ENCODE peak calls at places on chromosomes 7 and 10, in four cellular contexts. H, V, M and F are unnamed samples.

GRCh38 chr7:158355456-158356065 is 232.1 kb downstream of the PTPRN2 start:
- DNase-seq in M (peak; percentile 4), H (no peak), V (peak; percentile 52), F (no peak)

GRCh38 chr10:90779573-90779972 is 78.3 kb downstream of the HTR7 start:
- DNase-seq in H (peak; percentile 26), M (peak; percentile 8), V (peak; percentile 63), F (no peak)

GRCh38 chr7:8190121-8190895 is 71.7 kb downstream of the ICA1 start:
- DNase-seq in H (peak; percentile 65), M (peak; percentile 26), V (peak; percentile 82), F (peak; percentile 45)

GRCh38 chr7:1916621-1916970 is 246.5 kb downstream of the ELFN1 start:
- DNase-seq in H (no peak), V (no peak), M (no peak), F (no peak)

GRCh38 chr10:49679480-49679893 is at the start of gene C10orf53:
- DNase-seq in M (no peak), H (peak; percentile 32), V (peak; percentile 90), F (no peak)

GRCh38 chr10:43978936-43979335 is 330.3 kb upstream of the ZNF32 start:
- DNase-seq in V (no peak), H (no peak), M (no peak), F (no peak)

GRCh38 chr10:92552310-92552709 is 21.6 kb downstream of the IDE start:
- DNase-seq in H (no peak), M (no peak), V (no peak), F (no peak)

GRCh38 chr7:102260856-102261255 is 25.8 kb upstream of the SH2B2 start:
- DNase-seq in H (no peak), V (peak; percentile 57), M (no peak), F (no peak)

GRCh38 chr10:72276013-72276387 is 2.3 kb downstream of the DDIT4 start:
- DNase-seq in M (peak; percentile 79), V (peak; percentile 11), H (no peak), F (no peak)

GRCh38 chr10:72277340-72277995 is 3.7 kb downstream of the DDIT4 start:
- DNase-seq in H (no peak), V (peak; percentile 12), M (no peak), F (no peak)

GRCh38 chr10:72275351-72276012 is 1.8 kb downstream of the DDIT4 start:
- DNase-seq in V (peak; percentile 15), M (no peak), H (no peak), F (no peak)

GRCh38 chr10:72277996-72278667 is 4.4 kb downstream of the DDIT4 start:
- DNase-seq in M (no peak), H (no peak), V (no peak), F (no peak)

DNA sequence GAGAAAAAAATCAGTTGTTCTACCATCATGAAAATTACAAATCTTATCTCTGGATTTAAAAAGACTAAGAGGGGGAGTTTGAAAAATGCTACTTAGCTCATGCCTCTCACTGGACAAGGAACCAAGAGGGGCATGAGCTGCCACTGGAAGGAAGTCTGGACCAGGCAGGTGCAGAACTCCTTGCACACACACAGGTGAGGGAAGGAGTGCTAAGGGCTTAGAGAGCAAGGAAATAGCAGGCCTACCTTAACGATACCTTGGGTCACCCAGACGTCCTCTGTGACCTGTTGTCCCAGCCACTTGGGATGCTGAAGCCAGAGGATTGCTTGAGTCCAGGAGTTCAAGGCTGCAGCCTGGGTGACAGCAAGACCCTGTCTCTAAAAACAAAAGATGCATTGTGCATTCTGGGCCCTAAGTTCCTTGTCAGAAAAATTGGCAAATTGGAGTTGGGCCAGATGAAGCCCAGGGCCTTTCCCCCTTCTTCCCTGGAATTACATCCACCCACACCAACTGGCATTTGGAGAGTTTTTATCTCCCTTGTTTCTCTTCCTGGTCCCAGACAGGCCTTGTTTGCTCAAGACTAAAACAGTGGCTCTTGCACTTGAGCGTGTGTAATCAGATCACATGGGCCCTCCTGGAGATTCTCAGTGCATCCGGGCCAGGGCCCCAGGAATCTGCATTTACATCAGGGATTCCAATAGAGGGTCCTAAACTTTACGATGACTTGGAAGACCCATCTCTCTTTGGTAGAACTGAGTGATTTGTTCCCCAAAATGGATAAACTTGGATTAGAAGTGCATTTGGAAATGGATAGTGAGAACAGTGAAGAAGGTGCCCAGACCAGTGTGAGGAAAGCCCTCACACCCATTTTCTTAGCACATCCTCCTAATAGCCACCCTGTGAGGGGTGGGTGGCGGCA is 3.0 kb downstream of the DDIT4 start:
- DNase-seq in H (no peak), V (peak; percentile 39), M (peak; percentile 84), F (no peak)
- H3K4me3 ChIP-seq in H (no peak overlapping the region), V (no peak overlapping the region), M (no peak overlapping the region), F (no peak overlapping the region)

GRCh38 chr10:96446966-96447596 is 66.6 kb downstream of the TLL2 start:
- DNase-seq in H (no peak), V (no peak), M (no peak), F (no peak)

GRCh38 chr10:96441126-96441905 is 72.4 kb downstream of the TLL2 start:
- DNase-seq in H (no peak), M (no peak), V (no peak), F (no peak)

GRCh38 chr10:96440257-96441125 is 73.2 kb downstream of the TLL2 start:
- DNase-seq in M (no peak), V (no peak), H (no peak), F (no peak)

GRCh38 chr10:96439655-96440217 is 74.0 kb downstream of the TLL2 start:
- DNase-seq in M (no peak), H (no peak), V (no peak), F (no peak)

DNA sequence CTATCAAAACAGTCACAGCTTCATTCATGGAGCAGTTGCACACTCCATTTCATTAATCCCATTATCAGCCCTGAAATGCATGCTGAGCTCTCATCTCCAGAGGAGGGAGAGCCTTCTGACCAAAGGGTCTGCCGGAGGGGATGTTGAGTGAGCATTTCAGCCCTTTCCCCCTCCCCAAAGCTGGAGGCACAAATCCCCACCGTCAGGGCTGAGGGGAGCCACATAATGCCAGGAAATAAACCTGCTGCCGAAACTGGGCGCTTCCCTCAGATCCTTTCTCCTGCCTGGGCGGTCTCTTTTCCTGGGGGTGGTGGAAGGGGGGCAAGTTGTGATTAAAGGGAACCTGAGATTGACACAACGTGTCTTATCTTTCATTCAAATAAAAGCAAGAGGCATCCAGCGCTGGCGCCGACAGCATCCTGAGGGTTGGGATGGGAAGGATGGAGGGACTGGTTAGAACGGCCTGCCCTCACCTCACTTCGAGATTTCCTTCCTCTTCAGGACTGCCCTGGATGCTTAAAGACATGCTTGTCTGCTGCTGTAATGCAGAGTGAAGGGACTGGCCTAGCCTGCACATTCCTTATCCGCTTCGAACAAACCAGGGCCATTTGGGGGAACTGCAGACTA is 71.6 kb downstream of the TLL2 start:
- DNase-seq in H (no peak), V (peak; percentile 34), M (no peak), F (no peak)
- TF ChIP-seq POLR2AphosphoS5 in H (no peak), V (no peak), M (no peak), F (no peak)

GRCh38 chr7:43313628-43314378 is 201.4 kb downstream of the HECW1 start:
- DNase-seq in V (no peak), H (no peak), M (no peak), F (no peak)
- TF ChIP-seq EZH2 in V (no peak), H (no peak), M (no peak), F (no peak)

GRCh38 chr10:120506674-120507073 is 49.6 kb downstream of the PLPP4 start:
- DNase-seq in V (no peak), M (no peak), H (no peak), F (no peak)

GRCh38 chr10:120507175-120507574 is 50.1 kb downstream of the PLPP4 start:
- DNase-seq in H (no peak), M (no peak), V (no peak), F (no peak)

GRCh38 chr10:120507651-120508050 is 50.6 kb downstream of the PLPP4 start:
- DNase-seq in H (no peak), V (no peak), M (no peak), F (no peak)

GRCh38 chr10:120508966-120509365 is 51.9 kb downstream of the PLPP4 start:
- DNase-seq in V (no peak), H (no peak), M (no peak), F (no peak)

DNA sequence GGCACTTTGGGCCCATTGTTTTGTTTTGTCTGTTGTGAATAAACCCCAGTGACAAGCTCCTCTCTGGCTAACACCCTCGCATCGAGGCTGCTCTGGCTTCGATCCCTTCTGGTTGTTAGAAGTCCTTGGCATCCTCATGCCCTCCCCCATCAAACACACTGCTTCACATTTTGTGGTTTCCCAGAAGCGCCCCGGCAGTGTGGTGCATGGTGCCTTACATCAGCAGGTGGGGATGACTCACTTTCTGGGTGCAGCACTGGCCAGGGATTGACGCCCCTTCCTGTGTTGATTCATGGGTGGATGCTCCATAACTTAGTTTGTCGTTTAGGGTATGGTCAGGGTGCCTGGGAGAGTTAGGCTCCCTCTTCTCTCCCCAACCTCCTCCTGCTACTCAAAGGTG is 51.4 kb downstream of the PLPP4 start:
- DNase-seq in M (peak; percentile 35), H (peak; percentile 10), V (no peak), F (no peak)
- H3K4me3 ChIP-seq in M (no peak overlapping the region), H (no peak overlapping the region), V (no peak overlapping the region), F (no peak overlapping the region)